ENCODE peak calls at places on chromosomes 3 and 15, in ten cellular contexts. One of them, this sample, is unnamed.

GRCh38 chr3:15460891-15461524 is 33.6 kb downstream of the EAF1 start:
- DNase-seq in cardiac muscle cell: no peak
- DNase-seq in mesothelial cell of epicardium: no peak
- DNase-seq in astrocyte: no peak
- DNase-seq in RWPE2: no peak
- DNase-seq in PC-3: no peak
- DNase-seq in omental fat pad: no peak
- DNase-seq in progenitor cell of endocrine pancreas: no peak
- DNase-seq in CD8-positive, alpha-beta T cell: no peak
- DNase-seq in fibroblast of mammary gland: no peak
- DNase-seq in this sample: no peak

GRCh38 chr15:64151727-64152506 is at the start of gene SNX22:
- DNase-seq in cardiac muscle cell: peak; percentile 40
- DNase-seq in mesothelial cell of epicardium: peak; percentile 55
- DNase-seq in astrocyte: no peak
- DNase-seq in RWPE2: no peak
- DNase-seq in PC-3: no peak
- DNase-seq in omental fat pad: no peak
- DNase-seq in progenitor cell of endocrine pancreas: peak; percentile 25
- DNase-seq in CD8-positive, alpha-beta T cell: peak; percentile 32
- DNase-seq in fibroblast of mammary gland: no peak
- DNase-seq in this sample: no peak

GRCh38 chr3:169666501-169667379 is 3.2 kb upstream of the MECOM start:
- DNase-seq in cardiac muscle cell: peak; percentile 30
- DNase-seq in mesothelial cell of epicardium: no peak
- DNase-seq in astrocyte: no peak
- DNase-seq in RWPE2: no peak
- DNase-seq in PC-3: no peak
- DNase-seq in omental fat pad: no peak
- DNase-seq in progenitor cell of endocrine pancreas: peak; percentile 56
- DNase-seq in CD8-positive, alpha-beta T cell: no peak
- DNase-seq in fibroblast of mammary gland: no peak
- DNase-seq in this sample: no peak

GRCh38 chr3:31364711-31365110 is 168.0 kb upstream of the STT3B start:
- DNase-seq in cardiac muscle cell: no peak
- DNase-seq in mesothelial cell of epicardium: no peak
- DNase-seq in astrocyte: peak; percentile 73
- DNase-seq in RWPE2: no peak
- DNase-seq in PC-3: peak; percentile 47
- DNase-seq in omental fat pad: no peak
- DNase-seq in progenitor cell of endocrine pancreas: no peak
- DNase-seq in CD8-positive, alpha-beta T cell: no peak
- DNase-seq in fibroblast of mammary gland: peak; percentile 57
- DNase-seq in this sample: no peak

GRCh38 chr3:8581806-8582436 is 62.7 kb downstream of the SSUH2 start:
- DNase-seq in cardiac muscle cell: no peak
- DNase-seq in mesothelial cell of epicardium: no peak
- DNase-seq in astrocyte: peak; percentile 50
- DNase-seq in RWPE2: no peak
- DNase-seq in PC-3: no peak
- DNase-seq in omental fat pad: no peak
- DNase-seq in progenitor cell of endocrine pancreas: no peak
- DNase-seq in CD8-positive, alpha-beta T cell: no peak
- DNase-seq in fibroblast of mammary gland: no peak
- DNase-seq in this sample: no peak

GRCh38 chr3:94862703-94863102 is 799.8 kb downstream of the NSUN3 start:
- DNase-seq in cardiac muscle cell: peak; percentile 16
- DNase-seq in mesothelial cell of epicardium: no peak
- DNase-seq in astrocyte: no peak
- DNase-seq in RWPE2: no peak
- DNase-seq in PC-3: peak; percentile 59
- DNase-seq in omental fat pad: no peak
- DNase-seq in progenitor cell of endocrine pancreas: no peak
- DNase-seq in CD8-positive, alpha-beta T cell: no peak
- DNase-seq in fibroblast of mammary gland: peak; percentile 5
- DNase-seq in this sample: no peak

GRCh38 chr3:12653772-12654171 is 10.1 kb downstream of the RAF1 start:
- DNase-seq in cardiac muscle cell: no peak
- DNase-seq in mesothelial cell of epicardium: no peak
- DNase-seq in astrocyte: no peak
- DNase-seq in RWPE2: no peak
- DNase-seq in PC-3: no peak
- DNase-seq in omental fat pad: no peak
- DNase-seq in progenitor cell of endocrine pancreas: no peak
- DNase-seq in CD8-positive, alpha-beta T cell: no peak
- DNase-seq in fibroblast of mammary gland: no peak
- DNase-seq in this sample: no peak

GRCh38 chr15:63353887-63354286 is 27.8 kb downstream of the CA12 start:
- DNase-seq in cardiac muscle cell: no peak
- DNase-seq in mesothelial cell of epicardium: no peak
- DNase-seq in astrocyte: no peak
- DNase-seq in RWPE2: no peak
- DNase-seq in PC-3: no peak
- DNase-seq in omental fat pad: no peak
- DNase-seq in progenitor cell of endocrine pancreas: no peak
- DNase-seq in CD8-positive, alpha-beta T cell: no peak
- DNase-seq in fibroblast of mammary gland: no peak
- DNase-seq in this sample: no peak

GRCh38 chr3:172142074-172143059 is 103.0 kb downstream of the FNDC3B start:
- DNase-seq in cardiac muscle cell: no peak
- DNase-seq in mesothelial cell of epicardium: no peak
- DNase-seq in astrocyte: peak; percentile 90
- DNase-seq in RWPE2: no peak
- DNase-seq in PC-3: peak; percentile 85
- DNase-seq in omental fat pad: no peak
- DNase-seq in progenitor cell of endocrine pancreas: no peak
- DNase-seq in CD8-positive, alpha-beta T cell: no peak
- DNase-seq in fibroblast of mammary gland: peak; percentile 87
- DNase-seq in this sample: no peak

GRCh38 chr3:183988216-183988790 is 29.4 kb downstream of the ABCC5 start:
- DNase-seq in cardiac muscle cell: no peak
- DNase-seq in mesothelial cell of epicardium: no peak
- DNase-seq in astrocyte: peak; percentile 72
- DNase-seq in RWPE2: no peak
- DNase-seq in PC-3: no peak
- DNase-seq in omental fat pad: no peak
- DNase-seq in progenitor cell of endocrine pancreas: no peak
- DNase-seq in CD8-positive, alpha-beta T cell: no peak
- DNase-seq in fibroblast of mammary gland: peak; percentile 25
- DNase-seq in this sample: no peak

GRCh38 chr3:8762607-8763377 is 6.6 kb downstream of the OXTR start:
- DNase-seq in cardiac muscle cell: no peak
- DNase-seq in mesothelial cell of epicardium: peak; percentile 13
- DNase-seq in astrocyte: no peak
- DNase-seq in RWPE2: no peak
- DNase-seq in PC-3: no peak
- DNase-seq in omental fat pad: no peak
- DNase-seq in progenitor cell of endocrine pancreas: no peak
- DNase-seq in CD8-positive, alpha-beta T cell: no peak
- DNase-seq in fibroblast of mammary gland: no peak
- DNase-seq in this sample: no peak

GRCh38 chr3:129608087-129608935 is 1.8 kb upstream of the PLXND1 start:
- DNase-seq in cardiac muscle cell: no peak
- DNase-seq in mesothelial cell of epicardium: no peak
- DNase-seq in astrocyte: no peak
- DNase-seq in RWPE2: no peak
- DNase-seq in PC-3: peak; percentile 6
- DNase-seq in omental fat pad: no peak
- DNase-seq in progenitor cell of endocrine pancreas: no peak
- DNase-seq in CD8-positive, alpha-beta T cell: no peak
- DNase-seq in fibroblast of mammary gland: peak; percentile 76
- DNase-seq in this sample: no peak

GRCh38 chr3:101091489-101091888 is 98.3 kb upstream of the ABI3BP start:
- DNase-seq in cardiac muscle cell: no peak
- DNase-seq in mesothelial cell of epicardium: no peak
- DNase-seq in astrocyte: no peak
- DNase-seq in RWPE2: no peak
- DNase-seq in PC-3: peak; percentile 92
- DNase-seq in omental fat pad: no peak
- DNase-seq in progenitor cell of endocrine pancreas: no peak
- DNase-seq in CD8-positive, alpha-beta T cell: no peak
- DNase-seq in fibroblast of mammary gland: peak; percentile 65
- DNase-seq in this sample: no peak

GRCh38 chr3:79052054-79052681 is 715.6 kb downstream of the ROBO1 start:
- DNase-seq in cardiac muscle cell: no peak
- DNase-seq in mesothelial cell of epicardium: no peak
- DNase-seq in astrocyte: no peak
- DNase-seq in RWPE2: no peak
- DNase-seq in PC-3: peak; percentile 35
- DNase-seq in omental fat pad: no peak
- DNase-seq in progenitor cell of endocrine pancreas: no peak
- DNase-seq in CD8-positive, alpha-beta T cell: no peak
- DNase-seq in fibroblast of mammary gland: peak; percentile 10
- DNase-seq in this sample: no peak

GRCh38 chr3:60580826-60581225 is 670.4 kb downstream of the FHIT start:
- DNase-seq in cardiac muscle cell: no peak
- DNase-seq in mesothelial cell of epicardium: no peak
- DNase-seq in astrocyte: no peak
- DNase-seq in RWPE2: no peak
- DNase-seq in PC-3: no peak
- DNase-seq in omental fat pad: no peak
- DNase-seq in progenitor cell of endocrine pancreas: no peak
- DNase-seq in CD8-positive, alpha-beta T cell: no peak
- DNase-seq in fibroblast of mammary gland: no peak
- DNase-seq in this sample: no peak

GRCh38 chr3:78979083-78979482 is 788.7 kb downstream of the ROBO1 start:
- DNase-seq in cardiac muscle cell: no peak
- DNase-seq in mesothelial cell of epicardium: no peak
- DNase-seq in astrocyte: no peak
- DNase-seq in RWPE2: no peak
- DNase-seq in PC-3: no peak
- DNase-seq in omental fat pad: no peak
- DNase-seq in progenitor cell of endocrine pancreas: no peak
- DNase-seq in CD8-positive, alpha-beta T cell: no peak
- DNase-seq in fibroblast of mammary gland: no peak
- DNase-seq in this sample: no peak

GRCh38 chr15:36294359-36294758 is 285.1 kb upstream of the CDIN1 start:
- DNase-seq in cardiac muscle cell: peak; percentile 3
- DNase-seq in mesothelial cell of epicardium: no peak
- DNase-seq in astrocyte: peak; percentile 5
- DNase-seq in RWPE2: no peak
- DNase-seq in PC-3: no peak
- DNase-seq in omental fat pad: no peak
- DNase-seq in progenitor cell of endocrine pancreas: no peak
- DNase-seq in CD8-positive, alpha-beta T cell: no peak
- DNase-seq in fibroblast of mammary gland: no peak
- DNase-seq in this sample: no peak

GRCh38 chr15:80308002-80308401 is 56.0 kb upstream of the CTXND1 start:
- DNase-seq in cardiac muscle cell: no peak
- DNase-seq in mesothelial cell of epicardium: no peak
- DNase-seq in astrocyte: no peak
- DNase-seq in RWPE2: no peak
- DNase-seq in PC-3: no peak
- DNase-seq in omental fat pad: no peak
- DNase-seq in progenitor cell of endocrine pancreas: no peak
- DNase-seq in CD8-positive, alpha-beta T cell: no peak
- DNase-seq in fibroblast of mammary gland: no peak
- DNase-seq in this sample: no peak

GRCh38 chr3:122112754-122113153 is 57.6 kb downstream of the CD86 start:
- DNase-seq in cardiac muscle cell: no peak
- DNase-seq in mesothelial cell of epicardium: no peak
- DNase-seq in astrocyte: no peak
- DNase-seq in RWPE2: no peak
- DNase-seq in PC-3: peak; percentile 42
- DNase-seq in omental fat pad: no peak
- DNase-seq in progenitor cell of endocrine pancreas: no peak
- DNase-seq in CD8-positive, alpha-beta T cell: no peak
- DNase-seq in fibroblast of mammary gland: no peak
- DNase-seq in this sample: no peak
- TF ChIP-seq CTCF in cardiac muscle cell: no peak
- TF ChIP-seq CTCF in mesothelial cell of epicardium: no peak
- TF ChIP-seq CTCF in astrocyte: no peak
- TF ChIP-seq CTCF in RWPE2: peak; percentile 19
- TF ChIP-seq CTCF in PC-3: peak; percentile 41
- TF ChIP-seq CTCF in omental fat pad: no peak
- TF ChIP-seq CTCF in progenitor cell of endocrine pancreas: no peak
- TF ChIP-seq CTCF in CD8-positive, alpha-beta T cell: no peak
- TF ChIP-seq CTCF in fibroblast of mammary gland: no peak
- TF ChIP-seq CTCF in this sample: no peak

GRCh38 chr15:90214553-90215205 is 13.5 kb downstream of the SEMA4B start:
- DNase-seq in cardiac muscle cell: no peak
- DNase-seq in mesothelial cell of epicardium: no peak
- DNase-seq in astrocyte: no peak
- DNase-seq in RWPE2: no peak
- DNase-seq in PC-3: peak; percentile 48
- DNase-seq in omental fat pad: no peak
- DNase-seq in progenitor cell of endocrine pancreas: no peak
- DNase-seq in CD8-positive, alpha-beta T cell: no peak
- DNase-seq in fibroblast of mammary gland: no peak
- DNase-seq in this sample: no peak
- TF ChIP-seq CTCF in cardiac muscle cell: peak; percentile 23
- TF ChIP-seq CTCF in mesothelial cell of epicardium: no peak
- TF ChIP-seq CTCF in astrocyte: peak; percentile 23
- TF ChIP-seq CTCF in RWPE2: peak; percentile 63
- TF ChIP-seq CTCF in PC-3: peak; percentile 49
- TF ChIP-seq CTCF in omental fat pad: no peak
- TF ChIP-seq CTCF in progenitor cell of endocrine pancreas: peak; percentile 22
- TF ChIP-seq CTCF in CD8-positive, alpha-beta T cell: no peak
- TF ChIP-seq CTCF in fibroblast of mammary gland: peak; percentile 35
- TF ChIP-seq CTCF in this sample: no peak

GRCh38 chr3:42654331-42655201 is 1.1 kb downstream of the ZBTB47 start:
- DNase-seq in cardiac muscle cell: peak; percentile 82
- DNase-seq in mesothelial cell of epicardium: peak; percentile 79
- DNase-seq in astrocyte: peak; percentile 35
- DNase-seq in RWPE2: no peak
- DNase-seq in PC-3: peak; percentile 38
- DNase-seq in omental fat pad: no peak
- DNase-seq in progenitor cell of endocrine pancreas: peak; percentile 57
- DNase-seq in CD8-positive, alpha-beta T cell: no peak
- DNase-seq in fibroblast of mammary gland: peak; percentile 53
- DNase-seq in this sample: peak; percentile 85
- TF ChIP-seq CTCF in cardiac muscle cell: no peak
- TF ChIP-seq CTCF in mesothelial cell of epicardium: no peak
- TF ChIP-seq CTCF in astrocyte: no peak
- TF ChIP-seq CTCF in RWPE2: peak; percentile 41
- TF ChIP-seq CTCF in PC-3: peak; percentile 37
- TF ChIP-seq CTCF in omental fat pad: no peak
- TF ChIP-seq CTCF in progenitor cell of endocrine pancreas: peak; percentile 42
- TF ChIP-seq CTCF in CD8-positive, alpha-beta T cell: no peak
- TF ChIP-seq CTCF in fibroblast of mammary gland: no peak
- TF ChIP-seq CTCF in this sample: no peak

DNA sequence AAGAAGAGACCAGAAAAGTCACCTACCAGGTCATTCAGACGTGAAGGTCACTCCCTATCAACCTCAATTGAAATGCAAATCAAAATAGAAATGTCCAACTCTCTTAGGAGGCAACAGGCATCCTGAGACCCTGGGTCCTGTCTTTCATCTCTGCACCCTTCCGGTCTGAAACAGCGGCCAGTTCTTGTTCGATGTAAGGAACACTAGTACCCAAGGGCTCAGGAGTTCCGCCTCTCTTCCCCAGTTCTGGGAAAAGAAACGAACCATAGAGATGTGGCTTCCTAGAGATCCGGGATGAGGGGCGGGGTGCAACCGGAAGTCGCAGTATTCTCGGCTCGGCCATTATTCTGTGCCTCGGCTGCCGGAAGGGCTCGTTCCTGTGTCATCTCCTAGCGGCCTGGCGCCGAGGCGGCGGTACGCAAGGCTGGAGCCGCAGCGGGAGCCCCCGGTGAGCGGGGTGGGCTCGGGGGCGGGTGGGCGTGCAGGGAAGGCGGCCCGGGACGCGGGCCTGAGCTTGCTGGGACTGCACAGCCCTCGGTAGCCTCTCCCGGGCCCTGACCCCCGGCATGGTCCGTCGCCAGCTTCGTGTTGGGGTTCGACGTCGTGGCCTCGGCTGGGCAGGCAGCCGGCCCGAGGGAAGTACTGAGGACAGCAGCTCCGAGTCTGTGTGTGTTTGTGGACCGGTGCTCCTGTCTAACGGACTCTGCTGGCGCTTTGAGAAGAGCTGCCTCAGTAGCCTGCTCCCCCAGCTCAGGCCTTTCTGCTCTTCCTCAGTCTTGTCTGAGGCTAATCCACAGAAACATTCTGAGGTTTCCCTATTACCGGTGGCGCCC is at the start of gene ZNF197:
- DNase-seq in cardiac muscle cell: peak; percentile 94
- DNase-seq in mesothelial cell of epicardium: peak; percentile 82
- DNase-seq in astrocyte: peak; percentile 86
- DNase-seq in RWPE2: peak; percentile 84
- DNase-seq in PC-3: peak; percentile 91
- DNase-seq in omental fat pad: peak; percentile 53
- DNase-seq in progenitor cell of endocrine pancreas: peak; percentile 69
- DNase-seq in CD8-positive, alpha-beta T cell: peak; percentile 44
- DNase-seq in fibroblast of mammary gland: peak; percentile 89
- DNase-seq in this sample: peak; percentile 63
- TF ChIP-seq CTCF in cardiac muscle cell: no peak
- TF ChIP-seq CTCF in mesothelial cell of epicardium: no peak
- TF ChIP-seq CTCF in astrocyte: no peak
- TF ChIP-seq CTCF in RWPE2: no peak
- TF ChIP-seq CTCF in PC-3: no peak
- TF ChIP-seq CTCF in omental fat pad: no peak
- TF ChIP-seq CTCF in progenitor cell of endocrine pancreas: peak; percentile 24
- TF ChIP-seq CTCF in CD8-positive, alpha-beta T cell: no peak
- TF ChIP-seq CTCF in fibroblast of mammary gland: no peak
- TF ChIP-seq CTCF in this sample: peak; percentile 4